ENCODE peak calls at places on chromosomes 13 and 19, in six cellular contexts. F is fibroblast of the aortic adventitia, G is endodermal cell, U is gastrocnemius medialis, Q is WTC11, T is fibroblast of mammary gland. B is an unnamed sample.
A peak's percentile ranks its signal among the peaks of the same experiment; 100 is the strongest.

GRCh38 chr19:8338835-8339234 is 4.2 kb downstream of the KANK3 start:
- DNase-seq in U (no peak), G (peak; percentile 74), F (no peak), T (no peak), Q (no peak), B (no peak)

GRCh38 chr13:92313382-92313781 is 913.2 kb upstream of the GPC6 start:
- DNase-seq in G (no peak), U (no peak), T (no peak), F (peak; percentile 17), Q (no peak), B (no peak)

GRCh38 chr13:35309711-35310110 is 166.8 kb downstream of the MAB21L1 start:
- DNase-seq in G (no peak), T (no peak), F (no peak), Q (no peak), U (no peak), B (no peak)

GRCh38 chr19:17718988-17719711 is at the start of gene MAP1S:
- DNase-seq in U (peak; percentile 20), G (peak; percentile 95), T (peak; percentile 34), F (peak; percentile 24), Q (peak; percentile 89), B (peak; percentile 96)

GRCh38 chr13:29767006-29767405 is 83.4 kb downstream of the UBL3 start:
- DNase-seq in G (no peak), T (no peak), U (no peak), Q (no peak), F (no peak), B (no peak)

GRCh38 chr19:29752450-29753025 is 37.5 kb upstream of the C19orf12 start:
- DNase-seq in F (no peak), T (no peak), G (no peak), U (no peak), Q (no peak), B (no peak)

GRCh38 chr19:39448271-39448670 is 2.9 kb downstream of the SUPT5H start:
- DNase-seq in T (peak; percentile 30), F (no peak), G (no peak), Q (no peak), U (no peak), B (no peak)

GRCh38 chr19:42048992-42049391 is 21.0 kb downstream of the GRIK5 start:
- DNase-seq in F (no peak), Q (no peak), U (no peak), T (no peak), G (no peak), B (no peak)

GRCh38 chr13:23630349-23631093 is 60.3 kb downstream of the TNFRSF19 start:
- DNase-seq in G (peak; percentile 70), F (no peak), T (no peak), U (no peak), Q (no peak), B (no peak)

GRCh38 chr19:55482128-55482961 is 2.6 kb upstream of the NAT14 start:
- DNase-seq in T (no peak), G (peak; percentile 51), U (no peak), F (no peak), Q (no peak), B (no peak)

GRCh38 chr13:90732049-90732448 is 615.4 kb upstream of the MIR17HG start:
- DNase-seq in G (peak; percentile 78), T (no peak), Q (peak; percentile 49), U (no peak), F (no peak), B (no peak)

GRCh38 chr19:51016798-51017683 is 2.5 kb downstream of the KLK10 start:
- DNase-seq in T (peak; percentile 36), U (no peak), F (peak; percentile 39), Q (peak; percentile 92), G (peak; percentile 95), B (peak; percentile 83)

GRCh38 chr13:51644649-51645048 is 60.4 kb downstream of the WDFY2 start:
- DNase-seq in Q (no peak), F (peak; percentile 42), T (peak; percentile 45), U (no peak), G (no peak), B (no peak)

DNA sequence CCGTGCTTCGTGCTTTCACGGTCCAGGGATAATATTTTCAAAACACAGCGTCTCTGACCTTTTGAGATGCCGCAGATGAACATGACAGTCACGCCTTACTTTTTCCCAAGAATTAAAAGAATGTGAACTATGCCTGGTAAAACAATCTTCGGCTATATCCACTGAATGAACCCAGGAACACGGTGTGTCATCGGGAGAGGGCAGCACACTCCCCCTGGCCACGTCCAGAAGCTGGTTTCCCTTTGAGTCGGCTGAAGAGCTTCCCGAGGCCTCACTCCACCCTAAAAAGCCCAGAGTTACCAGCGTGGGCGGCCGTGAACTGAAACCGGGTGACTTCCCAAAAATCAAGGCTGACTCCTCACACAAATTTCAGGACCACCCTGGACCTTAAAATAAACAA is 22.9 kb upstream of the SHISA2 start:
- DNase-seq in U (no peak), Q (no peak), G (no peak), T (no peak), F (peak; percentile 8), B (no peak)
- TF ChIP-seq CTCF in U (no peak), Q (no peak), G (no peak), T (no peak), F (no peak), B (no peak)

GRCh38 chr19:1039646-1040475 is at the start of gene ABCA7:
- DNase-seq in F (peak; percentile 97), U (peak; percentile 99), Q (peak; percentile 100), T (peak; percentile 95), G (peak; percentile 100), B (peak; percentile 95)
- TF ChIP-seq CTCF in F (no peak), U (no peak), Q (no peak), T (no peak), G (no peak), B (no peak)

GRCh38 chr19:49875177-49875576 is 2.0 kb downstream of the AKT1S1 start:
- DNase-seq in T (no peak), G (no peak), U (no peak), F (no peak), Q (no peak), B (no peak)
- TF ChIP-seq CTCF in T (no peak), G (no peak), U (no peak), F (no peak), Q (no peak), B (no peak)

GRCh38 chr13:76579701-76580100 is 306.5 kb downstream of the KCTD12 start:
- DNase-seq in T (no peak), U (no peak), F (no peak), Q (no peak), G (no peak), B (no peak)
- TF ChIP-seq CTCF in T (no peak), U (no peak), F (no peak), Q (no peak), G (no peak), B (no peak)

DNA sequence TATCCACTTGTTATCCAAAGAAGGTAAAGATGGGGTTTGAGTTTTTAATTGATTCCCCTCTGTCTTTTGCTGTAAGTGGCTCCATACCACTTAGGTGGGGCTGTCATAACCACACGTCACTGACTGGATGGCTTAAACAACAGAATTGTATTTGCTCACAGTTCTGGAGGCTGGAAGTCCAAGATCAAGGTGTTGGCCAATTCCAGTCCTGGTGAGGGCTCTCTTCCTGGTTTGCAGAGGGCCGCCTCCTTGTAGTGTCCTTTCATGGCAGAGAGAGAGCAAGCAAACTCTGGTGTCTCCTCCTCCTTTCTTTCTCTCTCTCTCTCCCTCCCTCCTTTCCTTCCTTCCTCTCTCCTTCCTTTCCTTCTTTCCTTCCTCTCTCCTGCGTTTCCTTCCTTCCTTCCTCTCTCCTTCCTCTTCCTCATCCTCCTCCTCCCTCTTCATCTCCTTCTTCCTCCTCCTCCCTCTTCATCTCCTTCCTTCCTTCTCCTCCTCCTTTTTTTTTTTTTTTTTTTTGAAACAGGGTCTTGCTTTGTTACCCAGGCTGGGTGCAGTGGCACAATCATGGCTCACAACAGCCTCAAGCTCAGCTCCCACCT is 140.6 kb upstream of the RNF113B start:
- DNase-seq in U (no peak), G (no peak), Q (no peak), F (no peak), T (no peak), B (no peak)
- TF ChIP-seq CTCF in U (no peak), G (no peak), Q (no peak), F (no peak), T (no peak), B (no peak)

GRCh38 chr13:33411312-33411711 is 125.8 kb upstream of the STARD13 start:
- DNase-seq in T (no peak), Q (no peak), F (no peak), U (no peak), G (no peak), B (no peak)

GRCh38 chr13:33410619-33411018 is 125.1 kb upstream of the STARD13 start:
- DNase-seq in Q (no peak), T (no peak), F (no peak), U (no peak), G (no peak), B (no peak)

GRCh38 chr13:33415822-33416221 is 130.3 kb upstream of the STARD13 start:
- DNase-seq in T (no peak), U (no peak), G (no peak), F (no peak), Q (no peak), B (no peak)
- TF ChIP-seq CTCF in T (no peak), U (no peak), G (no peak), F (no peak), Q (no peak), B (no peak)

DNA sequence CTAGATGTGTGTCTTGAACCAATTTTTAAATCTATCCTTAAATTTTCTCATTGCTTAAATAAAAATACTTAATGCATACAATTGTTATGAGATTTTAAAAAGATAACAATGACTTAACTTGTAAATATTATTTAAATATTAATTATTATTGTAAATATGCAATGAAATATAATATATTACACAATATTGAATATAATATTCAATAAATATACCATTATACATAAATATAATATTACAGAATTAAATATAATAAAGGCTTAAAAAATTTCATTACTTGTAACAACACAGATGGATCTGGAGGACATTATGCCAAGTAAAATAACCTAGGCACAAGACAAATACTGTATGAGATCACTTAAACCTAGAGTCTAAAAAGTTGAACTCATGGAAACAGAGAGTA is 1532.3 kb downstream of the PCDH9 start:
- DNase-seq in F (no peak), T (no peak), Q (no peak), G (no peak), U (no peak), B (no peak)
- TF ChIP-seq CTCF in F (no peak), T (no peak), Q (no peak), G (no peak), U (no peak), B (no peak)

B was measured in GM20000.